ENCODE peak calls at places on chromosomes 16 and 17, in seven cellular contexts. Q is astrocyte of the spinal cord; Y is GM12865; K is thoracic aorta; L is IMR-90; F is fibroblast of mammary gland; V is CD8-positive, alpha-beta T cell. D is an unnamed sample.

GRCh38 chr16:2194852-2195315 is 1.5 kb downstream of the CASKIN1 start:
- DNase-seq in K (no peak), Q (peak; percentile 22), L (peak; percentile 39), F (peak; percentile 45), V (no peak), Y (peak; percentile 80), D (peak; percentile 42)

GRCh38 chr16:68229431-68230175 is 6.3 kb downstream of the ESRP2 start:
- DNase-seq in K (no peak), Q (peak; percentile 67), V (no peak), L (peak; percentile 65), Y (peak; percentile 57), F (peak; percentile 65), D (peak; percentile 82)

GRCh38 chr16:51420247-51420646 is 269.2 kb upstream of the SALL1 start:
- DNase-seq in V (no peak), F (no peak), K (no peak), Y (no peak), L (no peak), Q (no peak), D (no peak)

GRCh38 chr16:67240506-67240905 is 6.8 kb downstream of the FHOD1 start:
- DNase-seq in L (peak; percentile 48), V (no peak), K (no peak), Q (no peak), F (peak; percentile 61), Y (no peak), D (no peak)

GRCh38 chr16:74909665-74910064 is 75.3 kb downstream of the WDR59 start:
- DNase-seq in F (peak; percentile 2), V (no peak), L (no peak), Q (no peak), Y (no peak), K (no peak), D (no peak)

GRCh38 chr16:52591441-52592215 is 44.7 kb upstream of the TOX3 start:
- DNase-seq in Y (no peak), K (no peak), Q (no peak), L (no peak), V (no peak), F (no peak), D (no peak)

GRCh38 chr16:50534091-50534490 is 14.1 kb upstream of the NKD1 start:
- DNase-seq in V (no peak), Y (no peak), K (no peak), L (no peak), F (no peak), Q (no peak), D (no peak)

GRCh38 chr17:7931709-7932482 is at the start of the genes CNTROB and TRAPPC1:
- DNase-seq in F (peak; percentile 98), L (peak; percentile 99), Q (peak; percentile 100), V (peak; percentile 99), K (peak; percentile 99), Y (peak; percentile 99), D (peak; percentile 99)

GRCh38 chr17:75105269-75106080 is 4.3 kb upstream of the ARMC7 start:
- DNase-seq in V (no peak), L (peak; percentile 40), Y (peak; percentile 71), Q (peak; percentile 68), F (peak; percentile 34), K (no peak), D (peak; percentile 36)

GRCh38 chr16:56258508-56259424 is 67.5 kb downstream of the GNAO1 start:
- DNase-seq in L (no peak), K (no peak), V (no peak), Y (no peak), F (no peak), Q (no peak), D (no peak)

GRCh38 chr17:44124118-44124438 is 637 bp upstream of the HDAC5 start:
- DNase-seq in L (no peak), Y (no peak), Q (no peak), V (no peak), K (no peak), F (no peak), D (no peak)
- TF ChIP-seq CTCF in L (no peak), Y (no peak), Q (no peak), V (no peak), K (no peak), F (no peak), D (no peak)

GRCh38 chr16:84466692-84467091 is 37.8 kb downstream of the MEAK7 start:
- DNase-seq in K (no peak), Y (no peak), V (no peak), F (no peak), Q (no peak), L (no peak), D (no peak)

GRCh38 chr16:84467256-84467655 is 37.2 kb downstream of the MEAK7 start:
- DNase-seq in V (no peak), K (no peak), F (no peak), Q (no peak), Y (no peak), L (no peak), D (no peak)

GRCh38 chr16:84464116-84464515 is 40.3 kb downstream of the MEAK7 start:
- DNase-seq in Q (no peak), V (no peak), K (no peak), Y (no peak), F (no peak), L (no peak), D (no peak)

GRCh38 chr16:84463221-84463620 is 41.2 kb downstream of the MEAK7 start:
- DNase-seq in Q (no peak), K (no peak), L (no peak), V (no peak), F (no peak), Y (no peak), D (no peak)

DNA sequence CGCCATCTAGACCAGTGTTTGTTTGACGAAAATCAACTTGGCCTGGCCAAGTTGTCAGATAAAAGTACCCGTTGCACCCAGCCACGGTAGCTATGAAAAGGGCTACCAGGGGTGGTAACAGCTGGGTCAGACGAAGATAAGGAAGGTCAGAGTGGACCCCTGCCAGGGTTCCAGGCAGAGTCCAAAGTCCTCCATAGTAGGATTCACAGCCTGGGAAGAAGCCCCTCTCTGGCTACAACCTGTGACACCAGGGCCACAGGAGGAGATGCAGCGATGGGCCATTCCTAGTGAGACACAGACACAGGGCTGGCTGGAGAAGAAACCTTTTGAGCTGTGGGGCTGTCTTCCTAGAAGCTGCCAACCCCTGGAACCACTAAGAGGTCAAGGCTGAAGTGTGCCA is 39.3 kb downstream of the MEAK7 start:
- DNase-seq in Y (no peak), V (no peak), Q (no peak), K (no peak), F (no peak), L (no peak), D (no peak)
- TF ChIP-seq CTCF in Y (no peak), V (no peak), Q (no peak), K (no peak), F (no peak), L (no peak), D (no peak)

GRCh38 chr17:67374329-67375053 is 2.6 kb upstream of the PITPNC1 start:
- DNase-seq in F (peak; percentile 85), Q (peak; percentile 86), V (peak; percentile 76), K (peak; percentile 67), L (peak; percentile 83), Y (peak; percentile 94), D (peak; percentile 89)
- TF ChIP-seq CTCF in F (peak; percentile 91), Q (peak; percentile 88), V (peak; percentile 93), K (peak; percentile 69), L (peak; percentile 94), Y (peak; percentile 90), D (peak; percentile 83)

GRCh38 chr16:85529489-85530369 is 83.4 kb upstream of the GSE1 start:
- DNase-seq in F (no peak), V (no peak), L (no peak), K (no peak), Q (no peak), Y (no peak), D (no peak)
- TF ChIP-seq CTCF in F (no peak), V (no peak), L (no peak), K (no peak), Q (no peak), Y (no peak), D (no peak)

DNA sequence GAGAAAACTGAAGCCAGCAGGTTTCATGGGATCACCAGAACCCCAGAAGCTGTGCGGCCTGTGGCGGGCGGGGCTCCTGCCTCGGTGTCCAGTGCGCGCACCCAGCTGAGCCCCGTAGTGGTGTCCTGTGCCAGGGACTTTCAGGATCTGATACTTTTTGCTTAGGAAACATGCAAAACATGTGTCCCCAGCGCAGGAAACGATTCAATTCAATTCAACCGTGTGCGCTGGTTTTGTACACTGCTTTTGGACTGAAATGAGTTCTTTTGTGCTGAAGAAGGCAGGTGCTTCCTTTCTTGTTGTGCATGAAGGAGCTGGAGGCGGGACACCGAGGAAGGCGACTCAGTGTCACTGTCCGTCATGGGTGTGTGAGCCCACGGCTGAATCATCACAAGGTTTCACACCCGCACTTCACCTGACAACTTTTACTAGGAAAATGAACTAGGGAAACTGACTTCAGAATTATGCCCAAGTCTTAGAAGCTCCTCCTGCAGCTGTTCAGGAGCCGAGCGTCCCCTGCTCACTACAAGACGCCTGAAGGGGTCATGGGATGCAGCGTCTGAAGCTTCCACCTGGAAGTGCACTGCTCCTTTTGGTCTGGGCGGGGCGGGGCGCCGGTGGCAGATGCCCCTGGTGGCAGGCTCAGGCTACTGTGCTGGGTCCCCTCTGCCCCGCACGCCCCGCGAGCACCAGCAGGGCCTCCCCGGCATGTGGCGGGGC is 31.4 kb upstream of the ZNF750 start:
- DNase-seq in K (no peak), V (no peak), F (no peak), Q (no peak), Y (peak; percentile 91), L (no peak), D (no peak)
- TF ChIP-seq CTCF in K (no peak), V (no peak), F (no peak), Q (no peak), Y (peak; percentile 48), L (no peak), D (no peak)

D was measured in fibroblast of the aortic adventitia.